ENCODE peak calls at places on chromosomes 4 and X, in seven cellular contexts. One of them, this sample, is unnamed.

GRCh38 chr4:42995343-42995944 is 102.9 kb downstream of the GRXCR1 start:
- DNase-seq in MM.1S: peak
- DNase-seq in sigmoid colon: no peak
- DNase-seq in H7: peak
- DNase-seq in mesenchymal stem cell: peak
- DNase-seq in endothelial cell of umbilical vein: peak
- DNase-seq in skeletal muscle cell: peak
- DNase-seq in this sample: peak

GRCh38 chr4:26985836-26986235 is 125.2 kb downstream of the STIM2 start:
- DNase-seq in H7: no peak
- DNase-seq in mesenchymal stem cell: no peak
- DNase-seq in MM.1S: no peak
- DNase-seq in endothelial cell of umbilical vein: no peak
- DNase-seq in skeletal muscle cell: no peak
- DNase-seq in sigmoid colon: no peak
- DNase-seq in this sample: no peak

GRCh38 chr4:69760455-69760854 is at the start of gene SULT1B1:
- DNase-seq in endothelial cell of umbilical vein: peak
- DNase-seq in mesenchymal stem cell: peak
- DNase-seq in sigmoid colon: no peak
- DNase-seq in skeletal muscle cell: peak
- DNase-seq in H7: no peak
- DNase-seq in MM.1S: peak
- DNase-seq in this sample: peak

GRCh38 chr4:129561886-129562285 is 465.9 kb downstream of the C4orf33 start:
- DNase-seq in endothelial cell of umbilical vein: peak
- DNase-seq in skeletal muscle cell: peak
- DNase-seq in mesenchymal stem cell: peak
- DNase-seq in H7: no peak
- DNase-seq in MM.1S: no peak
- DNase-seq in sigmoid colon: no peak
- DNase-seq in this sample: no peak

GRCh38 chrX:136055651-136056221 is 70.5 kb downstream of the SLC9A6 start:
- DNase-seq in endothelial cell of umbilical vein: peak
- DNase-seq in H7: no peak
- DNase-seq in MM.1S: no peak
- DNase-seq in sigmoid colon: peak
- DNase-seq in mesenchymal stem cell: peak
- DNase-seq in skeletal muscle cell: peak
- DNase-seq in this sample: peak

GRCh38 chrX:39675619-39676018 is 422.1 kb downstream of the BCOR start:
- DNase-seq in MM.1S: no peak
- DNase-seq in skeletal muscle cell: peak
- DNase-seq in endothelial cell of umbilical vein: no peak
- DNase-seq in sigmoid colon: peak
- DNase-seq in mesenchymal stem cell: peak
- DNase-seq in H7: no peak
- DNase-seq in this sample: no peak

GRCh38 chrX:110045421-110045820 is 42.5 kb downstream of the TMEM164 start:
- DNase-seq in skeletal muscle cell: no peak
- DNase-seq in sigmoid colon: no peak
- DNase-seq in H7: no peak
- DNase-seq in mesenchymal stem cell: no peak
- DNase-seq in MM.1S: no peak
- DNase-seq in endothelial cell of umbilical vein: no peak
- DNase-seq in this sample: no peak

GRCh38 chr4:85221606-85222005 is 253.3 kb upstream of the ARHGAP24 start:
- DNase-seq in H7: no peak
- DNase-seq in sigmoid colon: no peak
- DNase-seq in MM.1S: no peak
- DNase-seq in endothelial cell of umbilical vein: no peak
- DNase-seq in mesenchymal stem cell: no peak
- DNase-seq in skeletal muscle cell: no peak
- DNase-seq in this sample: no peak

GRCh38 chr4:84892950-84893349 is 73.5 kb downstream of the WDFY3 start:
- DNase-seq in skeletal muscle cell: no peak
- DNase-seq in H7: no peak
- DNase-seq in mesenchymal stem cell: no peak
- DNase-seq in sigmoid colon: no peak
- DNase-seq in endothelial cell of umbilical vein: no peak
- DNase-seq in MM.1S: no peak
- DNase-seq in this sample: no peak

GRCh38 chrX:133085785-133086184 is 11.1 kb downstream of the USP26 start:
- DNase-seq in sigmoid colon: no peak
- DNase-seq in endothelial cell of umbilical vein: no peak
- DNase-seq in H7: no peak
- DNase-seq in MM.1S: no peak
- DNase-seq in skeletal muscle cell: no peak
- DNase-seq in mesenchymal stem cell: no peak
- DNase-seq in this sample: no peak

GRCh38 chrX:154821523-154821922 is 12.9 kb downstream of the SMIM9 start:
- DNase-seq in sigmoid colon: no peak
- DNase-seq in MM.1S: no peak
- DNase-seq in skeletal muscle cell: no peak
- DNase-seq in mesenchymal stem cell: no peak
- DNase-seq in H7: no peak
- DNase-seq in endothelial cell of umbilical vein: no peak
- DNase-seq in this sample: no peak

GRCh38 chrX:5916945-5917344 is 311.7 kb downstream of the NLGN4X start:
- DNase-seq in skeletal muscle cell: no peak
- DNase-seq in sigmoid colon: no peak
- DNase-seq in H7: no peak
- DNase-seq in mesenchymal stem cell: no peak
- DNase-seq in MM.1S: no peak
- DNase-seq in endothelial cell of umbilical vein: no peak
- DNase-seq in this sample: peak

DNA sequence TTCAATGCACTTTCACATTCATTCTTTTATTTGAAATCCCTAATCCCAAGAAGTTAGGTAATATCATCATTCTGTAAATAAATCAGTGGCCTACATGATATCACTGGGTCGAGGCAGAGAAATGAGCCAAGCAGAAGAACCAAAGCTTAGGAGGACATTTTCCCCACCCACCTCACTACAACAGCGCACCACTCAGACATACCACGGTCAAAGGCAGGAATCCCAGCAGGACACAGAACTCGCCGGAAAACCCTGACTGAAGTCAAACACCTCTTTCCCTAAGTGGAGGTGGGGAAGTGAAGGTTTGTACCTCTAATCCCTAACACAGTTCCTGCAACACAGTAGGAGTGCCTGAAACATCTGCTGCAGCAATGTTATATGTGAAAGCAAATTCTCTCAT is 21.5 kb downstream of the RELL1 start:
- DNase-seq in MM.1S: no peak
- DNase-seq in sigmoid colon: no peak
- DNase-seq in H7: peak
- DNase-seq in mesenchymal stem cell: peak
- DNase-seq in endothelial cell of umbilical vein: no peak
- DNase-seq in skeletal muscle cell: no peak
- DNase-seq in this sample: no peak
- H3K4me3 ChIP-seq in MM.1S: no peak
- H3K4me3 ChIP-seq in sigmoid colon: no peak
- H3K4me3 ChIP-seq in H7: no peak
- H3K4me3 ChIP-seq in mesenchymal stem cell: no peak
- H3K4me3 ChIP-seq in endothelial cell of umbilical vein: no peak
- H3K4me3 ChIP-seq in skeletal muscle cell: no peak
- H3K4me3 ChIP-seq in this sample: no peak

GRCh38 chr4:110636231-110636676 is 13.4 kb upstream of the PITX2 start:
- DNase-seq in MM.1S: no peak
- DNase-seq in mesenchymal stem cell: peak
- DNase-seq in skeletal muscle cell: no peak
- DNase-seq in sigmoid colon: no peak
- DNase-seq in H7: peak
- DNase-seq in endothelial cell of umbilical vein: no peak
- DNase-seq in this sample: no peak
- H3K4me3 ChIP-seq in MM.1S: no peak
- H3K4me3 ChIP-seq in mesenchymal stem cell: no peak
- H3K4me3 ChIP-seq in skeletal muscle cell: peak
- H3K4me3 ChIP-seq in sigmoid colon: peak
- H3K4me3 ChIP-seq in H7: peak
- H3K4me3 ChIP-seq in endothelial cell of umbilical vein: no peak
- H3K4me3 ChIP-seq in this sample: peak

GRCh38 chr4:19944251-19944650 is 307.5 kb upstream of the SLIT2 start:
- DNase-seq in mesenchymal stem cell: no peak
- DNase-seq in endothelial cell of umbilical vein: no peak
- DNase-seq in skeletal muscle cell: no peak
- DNase-seq in MM.1S: peak
- DNase-seq in H7: no peak
- DNase-seq in sigmoid colon: no peak
- DNase-seq in this sample: no peak

GRCh38 chr4:19945501-19945900 is 306.2 kb upstream of the SLIT2 start:
- DNase-seq in sigmoid colon: no peak
- DNase-seq in MM.1S: no peak
- DNase-seq in skeletal muscle cell: no peak
- DNase-seq in mesenchymal stem cell: no peak
- DNase-seq in H7: no peak
- DNase-seq in endothelial cell of umbilical vein: no peak
- DNase-seq in this sample: no peak

GRCh38 chr4:19947349-19947748 is 304.4 kb upstream of the SLIT2 start:
- DNase-seq in MM.1S: no peak
- DNase-seq in sigmoid colon: no peak
- DNase-seq in H7: no peak
- DNase-seq in skeletal muscle cell: peak
- DNase-seq in endothelial cell of umbilical vein: no peak
- DNase-seq in mesenchymal stem cell: peak
- DNase-seq in this sample: no peak

GRCh38 chr4:19944806-19945205 is 306.9 kb upstream of the SLIT2 start:
- DNase-seq in MM.1S: no peak
- DNase-seq in skeletal muscle cell: no peak
- DNase-seq in mesenchymal stem cell: no peak
- DNase-seq in sigmoid colon: no peak
- DNase-seq in H7: peak
- DNase-seq in endothelial cell of umbilical vein: no peak
- DNase-seq in this sample: no peak

DNA sequence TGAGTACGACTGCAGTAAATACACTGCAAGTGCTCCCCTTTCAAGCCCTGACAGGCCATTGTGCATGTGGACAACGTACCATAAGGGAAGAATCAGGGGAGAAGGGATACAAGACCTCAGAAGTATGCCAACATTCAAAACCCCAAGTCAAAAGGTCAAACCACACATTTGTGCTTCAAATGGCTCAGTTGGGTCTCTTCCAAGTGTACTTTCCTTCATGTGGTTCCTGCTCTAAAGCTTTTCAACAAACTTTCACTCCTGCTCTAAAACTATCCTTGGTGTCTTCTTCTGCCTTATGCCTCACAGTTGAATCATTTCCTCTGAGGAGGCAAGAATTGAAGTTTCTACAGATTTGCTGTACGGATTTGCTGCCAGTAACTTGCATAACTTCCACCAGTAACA is 305.7 kb upstream of the SLIT2 start:
- DNase-seq in mesenchymal stem cell: peak
- DNase-seq in MM.1S: no peak
- DNase-seq in skeletal muscle cell: peak
- DNase-seq in endothelial cell of umbilical vein: peak
- DNase-seq in H7: no peak
- DNase-seq in sigmoid colon: no peak
- DNase-seq in this sample: peak
- H3K4me3 ChIP-seq in mesenchymal stem cell: no peak
- H3K4me3 ChIP-seq in MM.1S: no peak
- H3K4me3 ChIP-seq in skeletal muscle cell: no peak
- H3K4me3 ChIP-seq in endothelial cell of umbilical vein: no peak
- H3K4me3 ChIP-seq in H7: no peak
- H3K4me3 ChIP-seq in sigmoid colon: no peak
- H3K4me3 ChIP-seq in this sample: no peak

GRCh38 chr4:113013746-113014145 is 35.7 kb upstream of the ANK2 start:
- DNase-seq in endothelial cell of umbilical vein: no peak
- DNase-seq in MM.1S: no peak
- DNase-seq in mesenchymal stem cell: no peak
- DNase-seq in skeletal muscle cell: no peak
- DNase-seq in sigmoid colon: no peak
- DNase-seq in H7: no peak
- DNase-seq in this sample: no peak

GRCh38 chr4:113016377-113016776 is 33.1 kb upstream of the ANK2 start:
- DNase-seq in MM.1S: no peak
- DNase-seq in H7: peak
- DNase-seq in skeletal muscle cell: no peak
- DNase-seq in mesenchymal stem cell: no peak
- DNase-seq in endothelial cell of umbilical vein: no peak
- DNase-seq in sigmoid colon: no peak
- DNase-seq in this sample: no peak

GRCh38 chr4:113012776-113013175 is 36.7 kb upstream of the ANK2 start:
- DNase-seq in H7: no peak
- DNase-seq in MM.1S: no peak
- DNase-seq in endothelial cell of umbilical vein: no peak
- DNase-seq in mesenchymal stem cell: peak
- DNase-seq in skeletal muscle cell: no peak
- DNase-seq in sigmoid colon: no peak
- DNase-seq in this sample: no peak

GRCh38 chr4:113008726-113009125 is 40.7 kb upstream of the ANK2 start:
- DNase-seq in H7: no peak
- DNase-seq in sigmoid colon: no peak
- DNase-seq in MM.1S: no peak
- DNase-seq in skeletal muscle cell: peak
- DNase-seq in mesenchymal stem cell: no peak
- DNase-seq in endothelial cell of umbilical vein: no peak
- DNase-seq in this sample: no peak

DNA sequence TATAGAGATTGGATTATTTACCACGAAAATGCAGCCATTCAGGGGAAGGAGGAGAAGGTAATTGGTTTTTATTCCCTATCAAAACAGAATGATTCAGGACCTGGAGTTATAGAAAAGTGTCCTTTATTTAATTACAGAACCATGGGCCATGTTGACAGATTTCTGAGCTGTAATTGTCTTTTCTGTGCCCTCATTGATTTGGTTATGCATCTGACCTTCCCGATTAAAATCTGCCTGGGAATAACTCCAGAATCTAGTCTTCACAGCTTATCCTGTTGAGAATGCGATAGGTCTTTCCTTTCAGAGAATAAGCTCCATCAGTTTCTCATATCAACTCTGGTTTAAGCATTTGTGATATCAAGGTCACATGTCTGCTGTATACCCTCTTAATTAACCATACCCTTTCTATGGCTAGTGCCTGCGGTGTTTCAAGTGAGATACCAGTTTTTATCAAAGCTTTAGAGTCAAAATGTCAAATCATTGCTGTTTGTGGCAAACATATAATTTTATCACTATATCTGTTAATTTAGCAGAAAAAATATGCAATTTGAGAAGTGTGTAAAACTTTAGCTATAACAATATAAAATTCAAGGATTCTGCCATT is 37.2 kb upstream of the ANK2 start:
- DNase-seq in skeletal muscle cell: no peak
- DNase-seq in MM.1S: no peak
- DNase-seq in mesenchymal stem cell: no peak
- DNase-seq in endothelial cell of umbilical vein: no peak
- DNase-seq in H7: no peak
- DNase-seq in sigmoid colon: no peak
- DNase-seq in this sample: no peak
- H3K4me3 ChIP-seq in skeletal muscle cell: no peak
- H3K4me3 ChIP-seq in MM.1S: no peak
- H3K4me3 ChIP-seq in mesenchymal stem cell: no peak
- H3K4me3 ChIP-seq in endothelial cell of umbilical vein: no peak
- H3K4me3 ChIP-seq in H7: no peak
- H3K4me3 ChIP-seq in sigmoid colon: no peak
- H3K4me3 ChIP-seq in this sample: no peak

GRCh38 chrX:49165901-49166881 is 3.6 kb downstream of the MAGIX start:
- DNase-seq in mesenchymal stem cell: peak
- DNase-seq in H7: peak
- DNase-seq in skeletal muscle cell: no peak
- DNase-seq in MM.1S: peak
- DNase-seq in sigmoid colon: peak
- DNase-seq in endothelial cell of umbilical vein: peak
- DNase-seq in this sample: peak
- H3K4me3 ChIP-seq in mesenchymal stem cell: no peak
- H3K4me3 ChIP-seq in H7: peak
- H3K4me3 ChIP-seq in skeletal muscle cell: peak
- H3K4me3 ChIP-seq in MM.1S: peak
- H3K4me3 ChIP-seq in sigmoid colon: peak
- H3K4me3 ChIP-seq in endothelial cell of umbilical vein: no peak
- H3K4me3 ChIP-seq in this sample: no peak

GRCh38 chrX:129522184-129523059 is 868 bp downstream of the SMARCA1 start:
- DNase-seq in MM.1S: no peak
- DNase-seq in sigmoid colon: peak
- DNase-seq in skeletal muscle cell: no peak
- DNase-seq in endothelial cell of umbilical vein: peak
- DNase-seq in H7: peak
- DNase-seq in mesenchymal stem cell: peak
- DNase-seq in this sample: peak
- H3K4me3 ChIP-seq in MM.1S: peak
- H3K4me3 ChIP-seq in sigmoid colon: peak
- H3K4me3 ChIP-seq in skeletal muscle cell: peak
- H3K4me3 ChIP-seq in endothelial cell of umbilical vein: peak
- H3K4me3 ChIP-seq in H7: peak
- H3K4me3 ChIP-seq in mesenchymal stem cell: peak
- H3K4me3 ChIP-seq in this sample: peak